ENCODE peak calls at places on chromosomes 16 and 17, in seven cellular contexts. H is posterior vena cava, O is ACHN, M is mucosa of gallbladder, F is endothelial cell, K is GOT3, U is non-pigmented ciliary epithelial cell. P is an unnamed sample.

GRCh38 chr17:17084941-17085340 is 42.7 kb downstream of the MPRIP start:
- DNase-seq in U (no peak), F (no peak), O (no peak), M (no peak), K (no peak), H (peak), P (no peak)

GRCh38 chr17:12053552-12053951 is 32.9 kb downstream of the MAP2K4 start:
- DNase-seq in F (no peak), M (no peak), U (no peak), O (no peak), H (no peak), K (no peak), P (no peak)

GRCh38 chr17:36949461-36949927 is 740 bp downstream of the AATF start:
- DNase-seq in K (no peak), U (no peak), O (peak), M (no peak), H (no peak), F (no peak), P (no peak)

GRCh38 chr17:511833-512251 is 159.2 kb upstream of the RPH3AL start:
- DNase-seq in H (peak), F (no peak), K (no peak), U (no peak), O (no peak), M (no peak), P (no peak)

GRCh38 chr17:81556175-81556691 is 4.1 kb upstream of the FAAP100 start:
- DNase-seq in U (no peak), O (peak), F (no peak), M (no peak), H (no peak), K (no peak), P (no peak)

GRCh38 chr17:6110088-6110487 is 39.9 kb downstream of the WSCD1 start:
- DNase-seq in H (no peak), O (no peak), U (no peak), K (no peak), M (no peak), F (no peak), P (no peak)

GRCh38 chr16:21940570-21940969 is 12.6 kb upstream of the UQCRC2 start:
- DNase-seq in O (no peak), F (no peak), K (no peak), H (no peak), M (no peak), U (no peak), P (no peak)

GRCh38 chr17:77723909-77724875 is 234.3 kb upstream of the TNRC6C start:
- DNase-seq in H (peak), F (no peak), M (peak), O (no peak), K (no peak), U (no peak), P (no peak)

GRCh38 chr17:18219016-18219415 is 6.4 kb upstream of the LLGL1 start:
- DNase-seq in M (no peak), F (no peak), O (peak), U (peak), K (peak), H (no peak), P (no peak)

GRCh38 chr16:12901204-12901596 is 198 bp upstream of the SHISA9 start:
- DNase-seq in M (no peak), H (no peak), K (no peak), O (peak), F (peak), U (no peak), P (no peak)

GRCh38 chr17:6910987-6911603 is 79.6 kb upstream of the TEKT1 start:
- DNase-seq in F (no peak), O (peak), M (no peak), K (no peak), H (no peak), U (no peak), P (no peak)

GRCh38 chr17:58643147-58643546 is 48.7 kb downstream of the TEX14 start:
- DNase-seq in H (no peak), F (no peak), M (no peak), K (no peak), O (peak), U (peak), P (no peak)

GRCh38 chr16:4089811-4090293 is 26.4 kb downstream of the ADCY9 start:
- DNase-seq in K (no peak), F (no peak), H (peak), M (no peak), O (no peak), U (no peak), P (no peak)

GRCh38 chr17:77840156-77840555 is 118.3 kb upstream of the TNRC6C start:
- DNase-seq in H (peak), M (no peak), K (no peak), U (no peak), O (no peak), F (no peak), P (no peak)

GRCh38 chr17:71361691-71362450 is 758.9 kb upstream of the SOX9 start:
- DNase-seq in U (no peak), O (no peak), H (no peak), K (no peak), F (no peak), M (no peak), P (no peak)

GRCh38 chr16:10314317-10314716 is 71.5 kb upstream of the ATF7IP2 start:
- DNase-seq in O (no peak), U (no peak), H (no peak), F (no peak), K (no peak), M (no peak), P (no peak)

GRCh38 chr16:89491238-89491869 is 993 bp upstream of the ANKRD11 start:
- DNase-seq in F (no peak), H (no peak), O (peak), M (no peak), U (no peak), K (no peak), P (no peak)

GRCh38 chr16:75379911-75380847 is 53.1 kb downstream of the CFDP1 start:
- DNase-seq in M (peak), F (no peak), H (no peak), K (no peak), U (no peak), O (no peak), P (peak)

P was measured in GM19239.